ENCODE peak calls at places on chromosomes 11 and 22, in eight cellular contexts. W is thyroid gland, O is heart right ventricle, V is pancreas, Y is fibroblast of villous mesenchyme, R is endodermal cell, F is lower lobe of right lung, G is adrenal gland. B is an unnamed sample.

GRCh38 chr11:96390403-96390830 is 604 bp downstream of the JRKL start:
- DNase-seq in W (no peak), O (no peak), V (no peak), Y (peak; percentile 64), R (no peak), F (no peak), G (no peak), B (peak; percentile 72)

GRCh38 chr11:82045748-82046457 is 687.8 kb downstream of the FAM181B start:
- DNase-seq in W (no peak), O (no peak), V (no peak), Y (no peak), R (no peak), F (no peak), G (no peak), B (no peak)

GRCh38 chr11:44940424-44940823 is 10.3 kb downstream of the TP53I11 start:
- DNase-seq in W (no peak), O (no peak), V (no peak), Y (no peak), R (no peak), F (no peak), G (no peak), B (no peak)

GRCh38 chr11:117929568-117930207 is 486 bp upstream of the TMPRSS13 start:
- DNase-seq in W (peak; percentile 26), O (no peak), V (no peak), Y (no peak), R (no peak), F (peak; percentile 33), G (no peak), B (no peak)

GRCh38 chr11:2096001-2096918 is 42.9 kb downstream of the IGF2 start:
- DNase-seq in W (no peak), O (no peak), V (peak; percentile 47), Y (peak; percentile 19), R (no peak), F (no peak), G (no peak), B (peak; percentile 31)

GRCh38 chr11:131880279-131880678 is 509.9 kb downstream of the NTM start:
- DNase-seq in W (no peak), O (no peak), V (no peak), Y (peak; percentile 14), R (peak; percentile 58), F (no peak), G (no peak), B (no peak)

GRCh38 chr11:45904309-45904915 is 2.7 kb downstream of the FREY1 start:
- DNase-seq in W (no peak), O (no peak), V (peak; percentile 72), Y (no peak), R (no peak), F (no peak), G (no peak), B (no peak)

GRCh38 chr11:118873804-118874203 is 9.9 kb upstream of the CXCR5 start:
- DNase-seq in W (no peak), O (no peak), V (no peak), Y (no peak), R (no peak), F (no peak), G (no peak), B (no peak)

GRCh38 chr11:120326228-120326627 is 1.1 kb downstream of the TLCD5 start:
- DNase-seq in W (no peak), O (no peak), V (no peak), Y (peak; percentile 88), R (no peak), F (no peak), G (no peak), B (peak; percentile 76)

GRCh38 chr11:85627332-85627997 is at the start of gene DLG2:
- DNase-seq in W (peak; percentile 27), O (peak; percentile 17), V (peak; percentile 63), Y (peak; percentile 23), R (no peak), F (no peak), G (peak; percentile 34), B (peak; percentile 39)

GRCh38 chr11:132878111-132878510 is 654.2 kb downstream of the OPCML start:
- DNase-seq in W (no peak), O (no peak), V (no peak), Y (no peak), R (no peak), F (no peak), G (no peak), B (no peak)

GRCh38 chr11:86214710-86215109 is 29.8 kb upstream of the EED start:
- DNase-seq in W (no peak), O (no peak), V (no peak), Y (no peak), R (no peak), F (no peak), G (no peak), B (no peak)

GRCh38 chr11:68727783-68728182 is 23.5 kb downstream of the TESMIN start:
- DNase-seq in W (no peak), O (no peak), V (no peak), Y (no peak), R (no peak), F (no peak), G (no peak), B (peak; percentile 46)

DNA sequence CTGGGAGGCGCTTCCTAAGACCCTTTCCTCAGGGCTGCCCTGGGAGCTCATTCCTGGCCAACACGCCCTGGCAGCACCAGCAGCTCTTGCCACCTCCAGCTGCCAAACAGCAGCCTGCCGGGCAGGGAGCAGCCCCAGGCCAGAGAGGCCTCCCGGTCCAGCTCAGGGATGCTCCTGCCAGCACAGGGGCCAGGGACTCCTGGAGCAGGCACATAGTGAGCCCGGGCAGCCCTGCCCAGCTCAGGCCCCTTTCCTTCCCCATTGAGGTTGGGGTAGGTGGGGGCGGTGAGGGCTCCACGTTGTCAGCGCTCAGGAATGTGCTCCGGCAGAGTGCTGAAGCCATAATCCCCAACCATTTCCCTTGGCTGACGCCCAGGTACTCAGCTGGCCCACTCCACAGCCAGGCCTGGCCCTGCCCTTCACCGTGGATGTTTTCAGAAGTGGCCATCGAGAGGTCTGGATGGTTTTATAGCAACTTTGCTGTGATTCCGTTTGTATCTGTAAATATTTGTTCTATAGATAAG is 7.6 kb downstream of the SLC39A13 start:
- DNase-seq in W (peak; percentile 98), O (peak; percentile 77), V (peak; percentile 83), Y (peak; percentile 97), R (peak; percentile 81), F (peak; percentile 92), G (peak; percentile 76), B (peak; percentile 95)
- H3K4me3 ChIP-seq in W (no peak overlapping the region), O (no peak overlapping the region), V (no peak overlapping the region), Y (no peak overlapping the region), R (no peak overlapping the region), F (peak overlapping the region; percentile 4), G (no peak overlapping the region), B (no peak overlapping the region)

DNA sequence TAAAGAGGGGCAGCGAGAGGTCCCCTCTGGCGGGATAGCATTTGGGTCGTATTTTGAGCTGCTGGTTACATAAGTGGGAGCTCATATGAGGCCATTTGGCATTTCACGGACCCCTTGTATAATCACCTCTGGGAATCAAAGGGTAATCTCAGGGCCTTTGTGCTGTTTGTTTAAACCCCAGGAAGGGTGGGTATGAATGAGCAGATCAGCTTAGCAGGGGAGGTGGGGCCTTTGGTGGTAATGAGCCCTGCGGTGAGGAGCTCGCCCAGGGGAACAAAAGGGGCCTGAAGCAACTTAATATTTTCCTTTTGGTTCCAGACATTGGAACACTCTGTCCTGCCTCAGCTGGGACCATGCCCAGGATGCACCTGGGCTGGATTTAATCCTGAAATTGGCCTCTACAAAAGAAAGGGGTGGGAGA is 10.2 kb downstream of the TSKU start:
- DNase-seq in W (peak; percentile 53), O (no peak), V (no peak), Y (no peak), R (peak; percentile 56), F (no peak), G (no peak), B (no peak)
- H3K4me3 ChIP-seq in W (no peak overlapping the region), O (no peak overlapping the region), V (no peak overlapping the region), Y (no peak overlapping the region), R (peak overlapping the region; percentile 72), F (no peak overlapping the region), G (no peak overlapping the region), B (no peak overlapping the region)

GRCh38 chr11:124839972-124840621 is 25.1 kb upstream of the ROBO3 start:
- DNase-seq in W (no peak), O (no peak), V (no peak), Y (no peak), R (no peak), F (no peak), G (no peak), B (no peak)

GRCh38 chr11:124835918-124836317 is 29.3 kb upstream of the ROBO3 start:
- DNase-seq in W (peak; percentile 39), O (no peak), V (no peak), Y (no peak), R (no peak), F (no peak), G (no peak), B (no peak)

GRCh38 chr11:124839051-124839971 is 25.9 kb upstream of the ROBO3 start:
- DNase-seq in W (peak; percentile 40), O (no peak), V (peak; percentile 69), Y (no peak), R (peak; percentile 72), F (no peak), G (no peak), B (peak; percentile 8)

GRCh38 chr11:124834526-124835190 is 30.6 kb upstream of the ROBO3 start:
- DNase-seq in W (no peak), O (no peak), V (no peak), Y (no peak), R (no peak), F (no peak), G (no peak), B (no peak)

DNA sequence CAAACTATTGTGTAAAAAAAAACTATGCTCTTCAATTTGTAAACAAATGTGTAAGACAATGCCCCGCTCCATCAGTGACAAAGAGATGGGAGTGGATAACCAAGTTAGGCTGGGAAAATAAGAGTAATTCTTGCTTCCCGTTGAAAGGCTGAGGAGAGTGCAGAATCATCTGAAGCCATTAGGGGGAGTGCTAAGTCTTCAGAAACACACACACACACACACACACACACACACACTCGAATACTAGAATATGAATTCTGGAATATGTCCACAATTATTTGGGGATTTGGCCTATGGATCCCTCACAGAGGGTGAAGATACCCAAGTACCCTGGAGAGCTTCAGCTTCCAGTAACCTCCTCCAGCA is 27.8 kb upstream of the ROBO3 start:
- DNase-seq in W (peak; percentile 39), O (no peak), V (no peak), Y (peak; percentile 89), R (peak; percentile 72), F (no peak), G (no peak), B (peak; percentile 93)
- H3K4me3 ChIP-seq in W (no peak overlapping the region), O (no peak overlapping the region), V (no peak overlapping the region), Y (no peak overlapping the region), R (no peak overlapping the region), F (no peak overlapping the region), G (no peak overlapping the region), B (no peak overlapping the region)

GRCh38 chr22:34992672-34993071 is 73.3 kb upstream of the ISX start:
- DNase-seq in W (no peak), O (no peak), V (no peak), Y (no peak), R (peak; percentile 48), F (no peak), G (no peak), B (no peak)

GRCh38 chr22:34997921-34998320 is 68.0 kb upstream of the ISX start:
- DNase-seq in W (no peak), O (no peak), V (no peak), Y (no peak), R (no peak), F (no peak), G (no peak), B (no peak)

GRCh38 chr22:34998921-34999320 is 67.0 kb upstream of the ISX start:
- DNase-seq in W (no peak), O (no peak), V (no peak), Y (no peak), R (no peak), F (no peak), G (no peak), B (no peak)

GRCh38 chr22:34993548-34993947 is 72.4 kb upstream of the ISX start:
- DNase-seq in W (no peak), O (no peak), V (no peak), Y (no peak), R (no peak), F (no peak), G (no peak), B (no peak)
- H3K4me3 ChIP-seq in W (no peak overlapping the region), O (no peak overlapping the region), V (no peak overlapping the region), Y (no peak overlapping the region), R (no peak overlapping the region), F (no peak overlapping the region), G (no peak overlapping the region), B (no peak overlapping the region)

B was measured in fibroblast of pulmonary artery.